ENCODE peak calls at places on chromosome 7, in four cellular contexts. R, N, Z and A are unnamed samples.

GRCh38 chr7:64308019-64308275 is 5.8 kb upstream of the ZNF736 start:
- DNase-seq in R (no peak), N (no peak), Z (no peak), A (no peak)

GRCh38 chr7:39507866-39508551 is 58.2 kb upstream of the YAE1 start:
- DNase-seq in R (no peak), N (no peak), Z (no peak), A (no peak)

GRCh38 chr7:43520201-43520600 is 62.7 kb upstream of the STK17A start:
- DNase-seq in R (no peak), N (no peak), Z (no peak), A (no peak)

GRCh38 chr7:98217623-98218582 is 6.7 kb downstream of the BHLHA15 start:
- DNase-seq in R (no peak), N (peak; percentile 65), Z (no peak), A (no peak)

GRCh38 chr7:44787762-44788161 is 8.7 kb upstream of the PPIA start:
- DNase-seq in R (no peak), N (no peak), Z (no peak), A (no peak)

GRCh38 chr7:3937564-3937963 is 636.5 kb downstream of the SDK1 start:
- DNase-seq in R (no peak), N (no peak), Z (no peak), A (no peak)

GRCh38 chr7:144001543-144001942 is 1.4 kb downstream of the OR6B1 start:
- DNase-seq in R (no peak), N (no peak), Z (no peak), A (no peak)

GRCh38 chr7:66505531-66506451 is 122.9 kb upstream of the KCTD7 start:
- DNase-seq in R (no peak), N (peak; percentile 33), Z (no peak), A (peak; percentile 16)

GRCh38 chr7:93374345-93374940 is 142.3 kb downstream of the VPS50 start:
- DNase-seq in R (no peak), N (no peak), Z (no peak), A (no peak)

DNA sequence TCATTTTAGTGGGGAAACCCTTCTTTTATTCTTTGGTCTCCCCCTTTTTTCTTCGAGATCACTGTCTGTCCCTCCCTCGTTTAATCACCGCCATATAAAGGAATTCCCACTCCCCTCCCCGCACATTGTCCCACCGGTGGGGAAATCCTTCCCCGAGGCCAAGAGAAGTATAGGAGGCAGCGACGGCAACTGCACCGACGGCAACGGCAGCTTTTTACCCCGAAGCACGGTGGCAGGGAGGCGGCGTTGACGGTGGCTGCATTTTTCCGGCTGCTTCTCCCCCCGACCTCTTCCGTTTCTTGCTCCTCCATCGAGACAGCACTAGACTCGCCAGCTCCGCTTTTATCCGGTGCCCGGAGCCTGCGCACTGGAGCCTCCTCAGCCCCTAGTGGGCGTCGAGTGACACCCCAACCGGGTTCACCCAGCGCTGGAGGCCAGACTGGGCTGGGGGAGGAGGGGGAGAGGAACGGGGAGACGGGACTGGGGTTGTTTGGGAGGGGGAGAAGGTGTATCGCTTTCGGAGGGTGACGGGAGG is 655 bp upstream of the KMT2E start:
- DNase-seq in R (peak; percentile 96), N (peak; percentile 94), Z (peak; percentile 98), A (peak; percentile 94)
- TF ChIP-seq POLR2A in R (peak; percentile 75), N (no peak), Z (peak; percentile 96), A (peak; percentile 26)

DNA sequence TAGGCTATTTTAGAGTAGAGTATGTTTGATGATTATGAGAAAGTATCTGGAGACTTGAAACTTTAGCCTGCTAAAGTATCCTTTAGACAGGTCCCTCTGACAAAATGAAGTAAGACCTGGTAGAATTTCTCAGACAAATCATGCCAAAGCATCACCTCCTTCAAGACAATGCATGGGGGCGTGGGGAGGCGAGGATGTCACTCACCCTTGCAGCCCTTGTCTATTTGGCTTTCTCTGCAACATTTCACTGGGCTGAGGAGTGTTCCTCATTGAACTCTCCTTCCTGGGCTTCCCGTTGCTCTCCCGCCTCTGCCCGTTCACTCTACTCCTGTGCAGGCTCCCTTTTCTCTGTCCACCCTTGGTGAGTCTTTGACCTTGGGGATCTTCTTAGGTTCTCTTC is 98.5 kb downstream of the JAZF1 start:
- DNase-seq in R (no peak), N (no peak), Z (no peak), A (no peak)
- H3K4me1 ChIP-seq in R (no peaks in the 10 kb centered on the region), N (peaks cover 8% of the 10 kb centered on the region), Z (peaks cover 26% of the 10 kb centered on the region), A (peaks cover 5% of the 10 kb centered on the region)

GRCh38 chr7:78020131-78020873 is 221.7 kb downstream of the PHTF2 start:
- DNase-seq in R (no peak), N (peak; percentile 61), Z (no peak), A (peak; percentile 53)

GRCh38 chr7:78017621-78018100 is 219.1 kb downstream of the PHTF2 start:
- DNase-seq in R (no peak), N (no peak), Z (no peak), A (no peak)

GRCh38 chr7:78020874-78021249 is 222.3 kb downstream of the PHTF2 start:
- DNase-seq in R (no peak), N (no peak), Z (no peak), A (no peak)

GRCh38 chr7:78018541-78019456 is 220.2 kb downstream of the PHTF2 start:
- DNase-seq in R (no peak), N (no peak), Z (no peak), A (peak; percentile 48)

GRCh38 chr7:78019457-78020130 is 221.0 kb downstream of the PHTF2 start:
- DNase-seq in R (peak; percentile 91), N (peak; percentile 88), Z (peak; percentile 96), A (peak; percentile 91)
- TF ChIP-seq POLR2A in R (peak; percentile 76), N (no peak), Z (peak; percentile 56), A (peak; percentile 39)

DNA sequence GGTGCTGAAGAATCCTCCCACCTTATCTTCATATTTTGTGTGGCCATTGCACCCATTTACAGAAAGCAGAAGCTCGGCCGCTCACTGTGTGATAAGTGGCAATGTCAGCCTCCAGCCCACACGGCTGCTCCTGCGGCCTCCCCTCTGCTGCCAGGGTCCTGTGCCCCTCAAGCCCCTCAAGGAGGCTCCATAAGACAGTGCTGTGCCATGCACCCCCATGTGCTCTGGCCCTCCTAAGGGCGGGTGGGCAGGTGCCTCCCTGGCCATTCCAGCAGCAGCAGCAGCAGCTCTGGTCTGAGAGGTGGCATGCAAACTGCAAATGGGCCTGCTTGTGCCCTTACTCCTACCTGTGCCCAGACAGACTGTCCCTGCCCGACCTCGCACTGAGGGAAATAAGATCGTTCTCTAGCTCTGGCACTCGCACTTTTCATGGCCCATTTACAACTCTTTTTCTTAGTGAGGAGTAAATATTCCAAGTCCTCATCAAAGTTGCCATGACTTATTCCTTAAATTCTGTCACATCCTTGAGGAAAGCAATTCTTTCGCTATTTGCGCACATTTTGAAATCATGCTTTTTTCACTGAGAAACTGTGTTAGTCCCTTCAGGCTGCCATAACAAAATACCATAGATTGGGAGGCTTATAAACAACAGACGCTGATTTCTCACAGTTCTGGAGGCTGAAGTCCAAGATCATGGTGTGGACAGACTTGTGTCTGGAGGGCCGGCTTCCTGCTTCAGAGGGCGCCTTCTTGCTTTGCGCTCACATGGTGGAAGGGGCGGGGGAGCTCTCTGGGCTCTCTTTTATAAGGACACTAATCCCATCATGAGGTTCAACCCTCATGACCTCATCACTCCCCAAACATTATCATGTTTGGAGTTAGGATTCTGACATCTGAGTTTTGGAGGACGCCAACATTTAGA is 187.8 kb downstream of the COBL start:
- DNase-seq in R (no peak), N (no peak), Z (no peak), A (no peak)
- H3K4me1 ChIP-seq in R (peaks cover 5% of the 10 kb centered on the region), N (no peaks in the 10 kb centered on the region), Z (peaks cover 8% of the 10 kb centered on the region), A (no peaks in the 10 kb centered on the region)

GRCh38 chr7:87057210-87057609 is 2.2 kb downstream of the ELAPOR2 start:
- DNase-seq in R (no peak), N (no peak), Z (no peak), A (no peak)

GRCh38 chr7:87058739-87059524 is 522 bp downstream of the ELAPOR2 start:
- DNase-seq in R (peak; percentile 54), N (peak; percentile 34), Z (no peak), A (no peak)

GRCh38 chr7:87056346-87056745 is 3.1 kb downstream of the ELAPOR2 start:
- DNase-seq in R (no peak), N (no peak), Z (no peak), A (no peak)

GRCh38 chr7:87060288-87060537 is 759 bp upstream of the ELAPOR2 start:
- DNase-seq in R (no peak), N (no peak), Z (no peak), A (no peak)

DNA sequence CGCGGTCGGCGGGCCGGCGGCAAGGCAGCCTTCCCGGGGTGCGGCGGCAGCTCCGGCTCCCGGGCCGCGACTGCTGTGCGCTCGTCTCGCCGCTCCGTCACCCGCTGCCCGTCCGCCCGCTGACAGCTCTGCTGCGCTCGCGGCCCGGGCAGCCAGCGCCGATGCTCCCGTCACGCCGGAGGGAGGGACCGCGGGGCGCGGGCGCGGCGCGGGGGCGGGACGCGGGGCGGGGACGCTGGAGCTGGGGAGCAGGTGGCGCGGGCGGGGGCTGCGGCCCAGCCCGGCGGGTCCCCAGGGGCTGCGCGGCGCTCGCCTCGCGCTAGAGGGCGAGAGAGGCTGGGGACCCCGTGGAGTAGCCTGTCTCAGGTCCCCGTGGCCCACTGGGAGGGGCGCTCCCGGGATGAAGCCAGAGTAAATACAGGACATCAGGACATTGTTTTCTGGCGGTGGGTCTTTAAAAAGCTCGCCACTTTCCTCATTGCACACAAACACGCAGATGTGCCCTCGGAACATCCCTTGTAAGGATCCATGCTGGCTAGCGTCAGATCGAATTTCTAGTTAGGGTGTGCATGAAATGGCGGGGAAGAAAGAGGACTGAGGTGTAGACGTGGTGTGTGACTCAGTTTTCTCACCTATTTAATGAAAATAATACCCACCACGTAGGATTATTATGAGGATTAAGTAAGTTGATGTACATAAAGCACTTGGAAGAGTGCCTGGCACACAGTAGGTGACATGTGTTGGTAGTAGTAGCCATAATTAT is at the start of gene ELAPOR2:
- DNase-seq in R (peak; percentile 80), N (peak; percentile 73), Z (peak; percentile 82), A (peak; percentile 78)
- TF ChIP-seq POLR2A in R (no peak), N (no peak), Z (peak; percentile 39), A (peak; percentile 58)

DNA sequence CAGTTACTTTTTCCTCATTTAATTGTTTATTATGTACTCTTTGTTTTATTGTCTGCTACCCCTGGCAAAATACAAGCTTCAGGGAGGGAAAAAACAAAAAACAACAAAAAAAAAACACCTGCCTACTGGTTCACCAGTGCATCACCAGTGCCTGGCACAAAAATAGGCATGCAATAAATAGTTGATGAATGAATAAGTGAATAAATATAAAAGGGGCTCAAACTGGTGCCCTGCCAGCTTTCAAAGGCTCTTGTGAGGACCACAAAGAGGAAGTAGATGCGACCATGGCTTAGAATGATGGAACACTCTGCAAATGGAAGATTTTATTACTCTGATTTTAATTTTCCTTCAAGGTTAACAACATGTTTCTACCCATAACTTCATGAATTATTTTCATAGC is 213.0 kb upstream of the INHBA start:
- DNase-seq in R (no peak), N (no peak), Z (no peak), A (no peak)
- H3K4me1 ChIP-seq in R (no peaks in the 10 kb centered on the region), N (no peaks in the 10 kb centered on the region), Z (no peaks in the 10 kb centered on the region), A (no peaks in the 10 kb centered on the region)

GRCh38 chr7:130228840-130229239 is 21.2 kb downstream of the SSMEM1 start:
- DNase-seq in R (no peak), N (no peak), Z (no peak), A (no peak)
- TF ChIP-seq POLR2A in R (no peak), N (no peak), Z (no peak), A (no peak)